ENCODE peak calls at places on chromosomes 5 and 9, in four cellular contexts. R, H, J and K are unnamed samples.

GRCh38 chr9:87713278-87713989 is 12.5 kb upstream of the CTSL start:
- DNase-seq in R (peak), H (peak), J (peak), K (peak)

GRCh38 chr5:142491679-142492078 is 166.9 kb upstream of the SPRY4 start:
- DNase-seq in R (no peak), H (no peak), J (no peak), K (no peak)

GRCh38 chr5:179295778-179296149 is 49.5 kb downstream of the ADAMTS2 start:
- DNase-seq in R (no peak), H (no peak), J (no peak), K (no peak)

GRCh38 chr5:79774171-79774854 is 84.7 kb downstream of the CMYA5 start:
- DNase-seq in R (no peak), H (peak), J (peak), K (peak)

GRCh38 chr9:133960568-133961129 is 31.5 kb downstream of the VAV2 start:
- DNase-seq in R (peak), H (no peak), J (no peak), K (no peak)

GRCh38 chr9:70205366-70206020 is 53.3 kb upstream of the SMC5 start:
- DNase-seq in R (no peak), H (no peak), J (no peak), K (no peak)

GRCh38 chr9:120136685-120137084 is 443.3 kb downstream of the CDK5RAP2 start:
- DNase-seq in R (no peak), H (no peak), J (no peak), K (no peak)

GRCh38 chr5:173204185-173204979 is 30.6 kb downstream of the NKX2-5 start:
- DNase-seq in R (peak), H (peak), J (peak), K (peak)

GRCh38 chr9:120698766-120699165 is 15.5 kb downstream of the MEGF9 start:
- DNase-seq in R (peak), H (no peak), J (no peak), K (no peak)

GRCh38 chr5:65261499-65261898 is 220.2 kb downstream of the ADAMTS6 start:
- DNase-seq in R (peak), H (no peak), J (no peak), K (no peak)

GRCh38 chr5:26833596-26833995 is 204.8 kb downstream of the CDH9 start:
- DNase-seq in R (no peak), H (no peak), J (no peak), K (no peak)

GRCh38 chr5:63125862-63126261 is 547.2 kb downstream of the LRRC70 start:
- DNase-seq in R (peak), H (peak), J (peak), K (no peak)

GRCh38 chr9:93095205-93096130 is 549 bp upstream of the CARD19 start:
- DNase-seq in R (peak), H (peak), J (peak), K (peak)

GRCh38 chr9:93096131-93096802 is at the start of gene CARD19:
- DNase-seq in R (no peak), H (no peak), J (peak), K (no peak)

GRCh38 chr9:93098236-93098946 is 2.4 kb downstream of the CARD19 start:
- DNase-seq in R (peak), H (peak), J (peak), K (peak)

GRCh38 chr9:93097496-93098205 is 1.6 kb downstream of the CARD19 start:
- DNase-seq in R (peak), H (no peak), J (peak), K (no peak)

GRCh38 chr9:93096811-93097382 is 880 bp downstream of the CARD19 start:
- DNase-seq in R (no peak), H (no peak), J (no peak), K (no peak)
- H3K9ac ChIP-seq in R (peak), H (peak), J (peak), K (peak)

GRCh38 chr5:97183100-97183929 is at the start of gene RIOK2:
- DNase-seq in R (peak), H (peak), J (peak), K (peak)
- TF ChIP-seq POLR2A in R (peak), H (peak), J (peak), K (peak)

DNA sequence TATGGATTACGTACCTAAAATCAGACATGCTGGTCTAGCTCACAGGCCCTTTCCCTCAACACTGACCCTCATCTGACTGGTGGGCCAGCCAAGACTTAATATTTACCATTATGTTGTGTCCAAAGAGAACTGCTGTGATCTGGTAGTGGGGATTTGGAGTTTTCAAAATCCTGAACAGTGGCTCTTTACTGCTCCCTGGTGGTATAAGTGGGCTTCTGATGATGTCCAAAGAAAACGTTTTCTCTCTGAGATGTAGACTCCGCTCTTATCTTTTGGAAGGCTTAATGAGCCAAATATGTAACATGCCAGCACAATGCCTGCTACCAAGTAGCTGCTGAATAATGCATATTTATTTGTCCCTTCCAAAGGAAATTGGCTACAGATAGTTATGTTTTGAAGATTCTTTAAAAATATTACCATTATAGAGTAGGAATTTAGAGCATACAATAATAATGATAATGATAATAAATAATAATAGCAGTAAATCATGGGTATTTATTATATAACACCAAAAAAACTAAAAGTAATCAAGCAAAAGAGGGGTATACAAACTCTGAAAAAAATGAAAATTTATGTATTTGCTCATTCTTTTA is 406.6 kb upstream of the TNC start:
- DNase-seq in R (peak), H (peak), J (peak), K (peak)
- H3K9ac ChIP-seq in R (no peak), H (no peak), J (no peak), K (no peak)

GRCh38 chr5:151078490-151079262 is 2.2 kb downstream of the TNIP1 start:
- DNase-seq in R (no peak), H (no peak), J (no peak), K (no peak)
- TF ChIP-seq POLR2A in R (no peak), H (no peak), J (no peak), K (no peak)

GRCh38 chr5:180829711-180830110 is 27.1 kb upstream of the MGAT1 start:
- DNase-seq in R (no peak), H (no peak), J (no peak), K (no peak)
- H3K9ac ChIP-seq in R (no peak), H (no peak), J (no peak), K (no peak)